ENCODE peak calls at places on chromosomes 6 and 20, in five cellular contexts. J is suprapubic skin, G is body of pancreas, F is stomach, A is adrenal gland. Z is an unnamed sample.

GRCh38 chr6:89984926-89985743 is 90.9 kb downstream of the GJA10 start:
- DNase-seq in J (peak; percentile 66), G (no peak), F (no peak), A (peak; percentile 53), Z (no peak)

GRCh38 chr20:48879609-48880008 is 41.9 kb upstream of the ARFGEF2 start:
- DNase-seq in J (no peak), G (no peak), F (no peak), A (peak; percentile 50), Z (no peak)

GRCh38 chr6:87645080-87645479 is 55.1 kb downstream of the ORC3 start:
- DNase-seq in J (no peak), G (no peak), F (no peak), A (no peak), Z (peak; percentile 52)

GRCh38 chr6:164502838-164503237 is 806.6 kb downstream of the C6orf118 start:
- DNase-seq in J (no peak), G (no peak), F (no peak), A (no peak), Z (peak; percentile 49)

GRCh38 chr6:44580901-44581300 is 193.4 kb downstream of the CDC5L start:
- DNase-seq in J (no peak), G (no peak), F (no peak), A (no peak), Z (no peak)

GRCh38 chr6:15399651-15400470 is 154.0 kb downstream of the JARID2 start:
- DNase-seq in J (peak; percentile 86), G (peak; percentile 77), F (peak; percentile 75), A (peak; percentile 95), Z (no peak)

GRCh38 chr6:70709826-70710225 is 42.1 kb downstream of the SMAP1 start:
- DNase-seq in J (no peak), G (no peak), F (no peak), A (no peak), Z (no peak)

GRCh38 chr6:139539852-139540251 is 165.4 kb upstream of the CITED2 start:
- DNase-seq in J (peak; percentile 81), G (peak; percentile 86), F (peak; percentile 50), A (peak; percentile 40), Z (no peak)

GRCh38 chr6:149698175-149698574 is 19.7 kb downstream of the LATS1 start:
- DNase-seq in J (no peak), G (no peak), F (no peak), A (no peak), Z (no peak)

GRCh38 chr6:131067521-131067920 is 4.5 kb upstream of the EPB41L2 start:
- DNase-seq in J (no peak), G (no peak), F (no peak), A (no peak), Z (no peak)
- H3K4me1 ChIP-seq in J (peaks cover 8% of the 10 kb centered on the region), G (peaks cover 6% of the 10 kb centered on the region), F (peaks cover 7% of the 10 kb centered on the region), A (peaks cover 6% of the 10 kb centered on the region), Z (peaks cover 5% of the 10 kb centered on the region)

GRCh38 chr6:3383525-3383924 is 73.3 kb downstream of the SLC22A23 start:
- DNase-seq in J (no peak), G (peak; percentile 59), F (peak; percentile 63), A (peak; percentile 78), Z (no peak)
- H3K4me1 ChIP-seq in J (peaks cover 56% of the 10 kb centered on the region), G (peaks cover 56% of the 10 kb centered on the region), F (peaks cover 67% of the 10 kb centered on the region), A (peaks cover 10% of the 10 kb centered on the region), Z (no peaks in the 10 kb centered on the region)

GRCh38 chr20:59577809-59578601 is 26.3 kb upstream of the PHACTR3 start:
- DNase-seq in J (peak; percentile 51), G (no peak), F (no peak), A (no peak), Z (no peak)
- H3K4me1 ChIP-seq in J (peaks cover 18% of the 10 kb centered on the region), G (no peaks in the 10 kb centered on the region), F (peaks cover 16% of the 10 kb centered on the region), A (no peaks in the 10 kb centered on the region), Z (no peaks in the 10 kb centered on the region)

GRCh38 chr6:30914076-30914853 is at the start of gene VARS2:
- DNase-seq in J (peak; percentile 95), G (peak; percentile 96), F (peak; percentile 94), A (peak; percentile 94), Z (peak; percentile 88)
- H3K4me1 ChIP-seq in J (peaks cover 27% of the 10 kb centered on the region), G (peaks cover 33% of the 10 kb centered on the region), F (peaks cover 36% of the 10 kb centered on the region), A (peaks cover 27% of the 10 kb centered on the region), Z (peaks cover 8% of the 10 kb centered on the region)

DNA sequence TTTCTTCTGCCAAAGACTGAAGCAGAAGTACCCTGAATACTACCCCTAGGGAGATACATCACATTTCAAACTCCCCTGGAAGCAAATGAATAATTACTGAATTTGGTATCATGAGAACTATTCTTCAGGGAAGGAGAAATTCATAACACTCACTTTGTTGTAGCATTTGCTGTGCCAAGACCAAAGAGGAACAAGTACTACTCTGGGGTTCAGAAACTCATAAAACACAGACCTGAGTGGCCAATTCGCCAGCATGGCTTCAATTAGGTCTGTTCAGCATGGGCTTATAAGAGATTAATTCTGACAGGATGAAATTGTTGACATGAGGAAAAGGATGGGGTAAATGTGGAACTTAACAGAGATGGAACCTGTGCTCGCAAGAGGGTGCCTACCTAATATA is 6.5 kb downstream of the ELOVL5 start:
- DNase-seq in J (no peak), G (no peak), F (no peak), A (no peak), Z (no peak)
- H3K4me1 ChIP-seq in J (peaks cover 5% of the 10 kb centered on the region), G (peaks cover 3% of the 10 kb centered on the region), F (peaks cover 52% of the 10 kb centered on the region), A (peaks cover 68% of the 10 kb centered on the region), Z (peaks cover 37% of the 10 kb centered on the region)

GRCh38 chr6:17478946-17479345 is 85.6 kb downstream of the CAP2 start:
- DNase-seq in J (no peak), G (no peak), F (no peak), A (no peak), Z (no peak)

GRCh38 chr6:17476506-17476905 is 83.1 kb downstream of the CAP2 start:
- DNase-seq in J (no peak), G (no peak), F (no peak), A (no peak), Z (no peak)

GRCh38 chr6:17478223-17478907 is 85.0 kb downstream of the CAP2 start:
- DNase-seq in J (no peak), G (no peak), F (no peak), A (peak; percentile 49), Z (no peak)

GRCh38 chr6:17475845-17476244 is 82.5 kb downstream of the CAP2 start:
- DNase-seq in J (no peak), G (no peak), F (no peak), A (no peak), Z (no peak)

GRCh38 chr6:17477356-17477755 is 84.0 kb downstream of the CAP2 start:
- DNase-seq in J (no peak), G (no peak), F (no peak), A (no peak), Z (no peak)
- H3K4me1 ChIP-seq in J (peaks cover 9% of the 10 kb centered on the region), G (no peaks in the 10 kb centered on the region), F (peaks cover 19% of the 10 kb centered on the region), A (peaks cover 8% of the 10 kb centered on the region), Z (no peaks in the 10 kb centered on the region)

GRCh38 chr20:32444474-32445220 is 86.5 kb downstream of the ASXL1 start:
- DNase-seq in J (no peak), G (no peak), F (peak; percentile 15), A (peak; percentile 0), Z (no peak)

GRCh38 chr20:32440758-32441078 is 82.6 kb downstream of the ASXL1 start:
- DNase-seq in J (peak; percentile 32), G (no peak), F (no peak), A (no peak), Z (no peak)

GRCh38 chr20:32441638-32442037 is 83.5 kb downstream of the ASXL1 start:
- DNase-seq in J (peak; percentile 8), G (no peak), F (peak; percentile 10), A (no peak), Z (no peak)

GRCh38 chr20:32443386-32443974 is 85.3 kb downstream of the ASXL1 start:
- DNase-seq in J (no peak), G (no peak), F (no peak), A (peak; percentile 1), Z (no peak)

DNA sequence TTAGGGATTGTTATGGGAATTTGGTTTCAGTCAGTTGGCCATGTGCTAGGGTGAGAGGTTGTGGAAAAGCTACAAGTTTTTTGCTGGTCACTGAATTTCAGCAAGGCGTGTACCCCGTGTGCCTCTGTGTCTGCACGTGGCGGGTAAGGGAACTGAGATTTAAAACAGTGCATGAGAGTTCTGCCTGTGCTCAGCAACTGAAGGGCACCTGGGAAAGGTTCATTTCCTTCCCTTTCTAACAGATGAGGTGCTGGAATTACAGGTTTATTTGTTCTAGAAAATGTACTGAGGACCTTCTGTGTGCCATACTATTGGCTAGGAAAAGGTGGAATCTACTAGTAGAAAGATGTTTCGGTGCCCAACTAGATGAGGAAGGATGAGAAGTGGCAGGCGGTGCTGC is 84.5 kb downstream of the ASXL1 start:
- DNase-seq in J (peak; percentile 19), G (no peak), F (no peak), A (no peak), Z (no peak)
- H3K4me1 ChIP-seq in J (peaks cover 14% of the 10 kb centered on the region), G (peaks cover 24% of the 10 kb centered on the region), F (peaks cover 27% of the 10 kb centered on the region), A (peaks cover 31% of the 10 kb centered on the region), Z (no peaks in the 10 kb centered on the region)

DNA sequence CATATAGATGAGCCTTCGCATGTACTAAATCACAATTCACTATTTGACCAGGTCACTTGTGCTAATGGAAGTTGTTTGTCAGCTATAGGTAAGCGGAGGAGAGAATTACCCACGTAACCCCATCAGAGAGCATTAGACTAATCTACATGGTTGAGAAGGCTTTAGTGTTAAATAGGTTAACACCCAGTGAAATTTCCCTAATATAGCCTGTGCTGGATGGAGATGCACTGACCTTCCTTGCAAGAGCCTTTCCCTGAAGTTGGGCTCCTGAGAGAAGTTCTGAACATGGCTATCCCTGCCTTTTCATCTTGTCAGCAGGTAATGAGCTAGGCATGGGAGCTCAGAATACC is 78.1 kb downstream of the TNFAIP3 start:
- DNase-seq in J (no peak), G (no peak), F (no peak), A (no peak), Z (no peak)
- H3K4me1 ChIP-seq in J (peaks cover 22% of the 10 kb centered on the region), G (no peaks in the 10 kb centered on the region), F (no peaks in the 10 kb centered on the region), A (no peaks in the 10 kb centered on the region), Z (peaks cover 92% of the 10 kb centered on the region)